ENCODE peak calls at places on chromosomes 5 and 9, in four cellular contexts. G is aorta, D is IMR-90, X is adrenal gland. Q is an unnamed sample. For H3K36me3, the result is how much of the 10 kb centered on the place peaks cover.

GRCh38 chr5:120139039-120139438 is 325.1 kb upstream of the PRR16 start:
- DNase-seq in G (no peak), D (peak), X (peak), Q (no peak)

GRCh38 chr9:95127249-95128176 is 190.0 kb downstream of the FANCC start:
- DNase-seq in G (peak), D (peak), X (peak), Q (peak)

GRCh38 chr5:54774281-54775171 is 210.9 kb downstream of the ESM1 start:
- DNase-seq in G (peak), D (no peak), X (no peak), Q (no peak)

GRCh38 chr9:109369285-109369684 is 48.4 kb upstream of the EPB41L4B start:
- DNase-seq in G (no peak), D (no peak), X (no peak), Q (no peak)

GRCh38 chr5:121497176-121497575 is 354.5 kb upstream of the FTMT start:
- DNase-seq in G (no peak), D (peak), X (no peak), Q (no peak)

GRCh38 chr5:109997191-109997590 is 307.5 kb downstream of the MAN2A1 start:
- DNase-seq in G (no peak), D (no peak), X (no peak), Q (no peak)

GRCh38 chr9:95796029-95796428 is 79.5 kb upstream of the ERCC6L2 start:
- DNase-seq in G (no peak), D (no peak), X (no peak), Q (no peak)

GRCh38 chr9:118961857-118962256 is 407.4 kb downstream of the BRINP1 start:
- DNase-seq in G (no peak), D (peak), X (no peak), Q (no peak)

GRCh38 chr9:123225374-123225813 is 43.0 kb downstream of the STRBP start:
- DNase-seq in G (no peak), D (peak), X (no peak), Q (peak)

GRCh38 chr9:250039-250438 is 35.4 kb downstream of the DOCK8 start:
- DNase-seq in G (no peak), D (no peak), X (no peak), Q (no peak)

GRCh38 chr9:250625-251024 is 36.0 kb downstream of the DOCK8 start:
- DNase-seq in G (no peak), D (no peak), X (no peak), Q (no peak)

GRCh38 chr9:254516-254915 is 39.9 kb downstream of the DOCK8 start:
- DNase-seq in G (no peak), D (no peak), X (no peak), Q (no peak)

GRCh38 chr9:251398-251797 is 36.7 kb downstream of the DOCK8 start:
- DNase-seq in G (no peak), D (no peak), X (no peak), Q (no peak)

DNA sequence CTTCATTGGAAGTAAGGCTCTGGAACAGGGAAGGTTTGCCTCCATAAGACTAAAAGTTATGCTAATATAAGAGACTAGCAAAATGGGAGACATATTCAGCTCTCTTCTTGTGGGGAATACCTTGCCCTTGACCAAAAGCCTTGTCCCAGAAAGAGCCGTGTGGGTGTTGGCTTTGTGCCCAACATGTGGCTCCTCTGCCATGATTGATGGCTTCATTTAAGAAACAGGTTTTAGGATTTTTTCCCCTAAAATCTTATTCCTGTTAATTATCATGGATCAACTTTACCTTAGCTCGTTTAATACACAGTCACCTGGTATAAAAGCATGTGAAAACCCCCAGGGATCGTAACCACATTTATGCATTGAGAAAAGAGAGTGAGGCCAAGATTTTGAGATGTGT is 38.9 kb downstream of the DOCK8 start:
- DNase-seq in G (no peak), D (no peak), X (no peak), Q (no peak)
- H3K27ac ChIP-seq in G (no peak), D (no peak), X (no peak), Q (no peak)

GRCh38 chr9:133792721-133793470 is 54.7 kb upstream of the SARDH start:
- DNase-seq in G (peak), D (peak), X (peak), Q (peak)
- H3K36me3 ChIP-seq in G (under half), D (under half), X (under half), Q (under half)

GRCh38 chr5:150522504-150523464 is 14.9 kb downstream of the NDST1 start:
- DNase-seq in G (no peak), D (no peak), X (no peak), Q (no peak)

GRCh38 chr5:150527038-150527437 is 19.1 kb downstream of the NDST1 start:
- DNase-seq in G (peak), D (no peak), X (no peak), Q (no peak)

GRCh38 chr5:150523472-150524350 is 15.8 kb downstream of the NDST1 start:
- DNase-seq in G (no peak), D (peak), X (no peak), Q (no peak)

GRCh38 chr5:150525781-150526180 is 17.9 kb downstream of the NDST1 start:
- DNase-seq in G (no peak), D (no peak), X (no peak), Q (no peak)

DNA sequence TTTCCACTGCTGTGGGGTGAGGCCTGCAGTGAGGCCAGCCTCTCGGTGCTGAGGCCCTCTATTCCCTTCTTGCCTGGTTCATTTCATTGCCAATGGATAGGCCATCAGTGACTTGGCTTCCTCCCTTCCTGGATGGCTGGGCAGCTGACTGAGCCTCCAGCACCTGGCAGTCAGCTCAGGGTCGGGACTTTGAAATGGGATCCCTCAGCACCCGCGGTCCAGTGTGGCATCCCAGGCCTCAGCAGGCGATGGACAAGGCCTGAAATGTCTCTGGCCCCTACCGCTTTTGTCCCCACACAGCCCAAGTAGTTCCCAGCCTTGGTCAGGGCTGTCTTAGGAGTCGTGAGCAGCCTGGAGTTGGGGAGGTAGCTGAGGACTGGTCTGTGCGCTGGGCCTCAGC is 17.2 kb downstream of the NDST1 start:
- DNase-seq in G (no peak), D (no peak), X (no peak), Q (no peak)
- H3K27ac ChIP-seq in G (no peak), D (no peak), X (no peak), Q (no peak)

GRCh38 chr5:171888051-171888481 is 102.4 kb downstream of the SMIM23 start:
- DNase-seq in G (no peak), D (no peak), X (no peak), Q (no peak)
- H3K36me3 ChIP-seq in G (under half), D (under half), X (under half), Q (under half)

GRCh38 chr5:156704139-156704538 is 146.0 kb upstream of the PPP1R2B start:
- DNase-seq in G (no peak), D (no peak), X (no peak), Q (no peak)
- H3K27ac ChIP-seq in G (no peak), D (no peak), X (no peak), Q (no peak)

GRCh38 chr5:150389759-150390256 is 22.9 kb downstream of the CD74 start:
- DNase-seq in G (no peak), D (no peak), X (no peak), Q (no peak)

GRCh38 chr5:150386024-150386855 is 26.5 kb downstream of the CD74 start:
- DNase-seq in G (no peak), D (no peak), X (no peak), Q (no peak)

GRCh38 chr5:150384701-150385100 is 27.2 kb downstream of the TCOF1 start:
- DNase-seq in G (no peak), D (no peak), X (no peak), Q (no peak)
- H3K36me3 ChIP-seq in G (under half), D (half or more), X (under half), Q (half or more)

GRCh38 chr5:32543291-32543690 is 42.1 kb upstream of the SUB1 start:
- DNase-seq in G (no peak), D (no peak), X (no peak), Q (no peak)
- H3K27ac ChIP-seq in G (no peak), D (no peak), X (no peak), Q (no peak)

GRCh38 chr5:180600554-180601041 is 9.3 kb upstream of the SCGB3A1 start:
- DNase-seq in G (no peak), D (no peak), X (peak), Q (no peak)

GRCh38 chr5:180598797-180599589 is 7.7 kb upstream of the SCGB3A1 start:
- DNase-seq in G (no peak), D (no peak), X (peak), Q (no peak)

GRCh38 chr5:180598316-180598701 is 7.0 kb upstream of the SCGB3A1 start:
- DNase-seq in G (no peak), D (no peak), X (no peak), Q (no peak)

GRCh38 chr5:180599590-180599914 is 8.3 kb upstream of the SCGB3A1 start:
- DNase-seq in G (no peak), D (no peak), X (no peak), Q (no peak)

DNA sequence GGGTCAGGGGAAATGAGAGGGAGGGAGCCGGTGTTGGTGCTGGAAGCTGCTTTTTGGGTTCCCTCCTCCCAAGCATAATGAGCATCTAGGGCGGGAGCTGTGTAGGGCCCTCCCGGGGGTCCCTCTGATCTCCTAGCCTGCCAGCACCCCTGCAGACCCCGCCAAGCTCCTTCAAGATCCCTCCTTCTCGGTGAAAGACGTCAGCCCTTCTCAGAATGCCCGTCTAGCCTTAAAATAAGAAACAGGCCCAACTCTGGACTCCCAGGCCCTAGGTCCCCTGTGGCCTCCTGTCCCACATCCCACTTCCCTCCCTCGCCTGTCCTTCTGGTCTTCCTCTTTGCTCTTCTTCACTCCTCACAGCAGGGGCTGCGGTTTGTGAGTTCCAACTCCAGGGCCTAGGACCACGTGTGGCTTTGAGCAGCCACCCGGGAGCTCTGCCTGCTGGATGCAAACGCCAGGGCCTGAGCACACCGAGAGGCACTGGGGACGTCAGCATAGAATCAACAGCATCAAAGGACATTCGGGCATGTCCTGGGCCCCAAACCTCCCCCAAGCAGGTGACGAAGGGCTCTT is 8.8 kb upstream of the SCGB3A1 start:
- DNase-seq in G (no peak), D (no peak), X (peak), Q (no peak)
- H3K36me3 ChIP-seq in G (under half), D (under half), X (under half), Q (under half)

GRCh38 chr5:172640822-172641358 is at the start of gene NEURL1B:
- DNase-seq in G (peak), D (peak), X (peak), Q (no peak)
- H3K27ac ChIP-seq in G (no peak), D (peak), X (peak), Q (no peak)

GRCh38 chr5:1480806-1481205 is 35.6 kb upstream of the SLC6A3 start:
- DNase-seq in G (peak), D (no peak), X (no peak), Q (no peak)

GRCh38 chr5:1483064-1483463 is 37.8 kb upstream of the SLC6A3 start:
- DNase-seq in G (no peak), D (no peak), X (no peak), Q (no peak)

GRCh38 chr5:1480217-1480616 is 35.0 kb upstream of the SLC6A3 start:
- DNase-seq in G (peak), D (no peak), X (peak), Q (no peak)

GRCh38 chr5:1481999-1482381 is 36.8 kb upstream of the SLC6A3 start:
- DNase-seq in G (no peak), D (no peak), X (no peak), Q (no peak)

DNA sequence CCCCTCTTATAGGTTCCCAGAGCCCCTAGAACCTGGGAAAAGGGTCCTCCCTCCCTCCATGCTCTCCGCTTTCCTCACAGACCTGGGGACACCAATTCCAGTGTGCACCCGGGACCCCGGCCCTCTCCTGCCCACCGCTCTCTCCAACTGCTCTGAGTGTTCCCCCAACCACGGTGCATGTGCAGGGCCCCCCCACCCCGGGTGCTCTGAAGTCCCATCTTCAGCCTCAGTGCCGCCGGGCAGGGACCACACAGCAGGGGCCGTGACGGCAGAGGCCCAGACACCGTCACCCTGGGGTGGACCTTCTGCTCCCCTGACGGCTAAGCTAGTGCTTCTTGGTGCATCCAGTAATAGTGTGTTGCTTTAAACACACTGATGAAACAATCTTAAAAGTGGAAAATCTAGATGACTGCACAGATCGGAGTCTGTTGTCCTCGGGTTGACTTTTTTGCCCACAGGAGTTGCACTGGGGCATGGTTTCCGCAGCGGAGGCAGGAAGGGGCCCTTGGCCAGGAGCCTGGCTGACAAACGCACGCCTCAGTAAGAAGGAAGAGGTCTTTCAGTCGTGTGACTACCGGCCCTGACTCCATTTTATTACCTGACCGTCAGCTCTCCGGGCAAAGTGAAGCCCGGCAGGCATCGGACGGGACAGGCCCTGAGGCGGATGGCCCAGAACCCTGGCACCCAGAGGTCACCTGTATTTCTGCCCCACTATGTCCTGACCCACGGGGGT is 36.2 kb upstream of the SLC6A3 start:
- DNase-seq in G (peak), D (no peak), X (no peak), Q (no peak)
- H3K36me3 ChIP-seq in G (under half), D (half or more), X (under half), Q (under half)

Q was measured in CD8-positive, alpha-beta memory T cell.